ENCODE peak calls at places on chromosomes 16 and 17, in six cellular contexts. F is skeletal muscle cell, U is MM.1S, L is HCT116, T is astrocyte, P is AG09309. E is an unnamed sample.

GRCh38 chr16:1787322-1788094 is 4.7 kb downstream of the NUBP2 start:
- DNase-seq in F (no peak), U (no peak), L (no peak), T (no peak), P (no peak), E (no peak)

GRCh38 chr17:21399476-21400203 is 23.5 kb downstream of the KCNJ12 start:
- DNase-seq in F (no peak), U (no peak), L (no peak), T (no peak), P (no peak), E (no peak)

GRCh38 chr17:19378416-19379293 is at the start of gene MAPK7:
- DNase-seq in F (no peak), U (no peak), L (no peak), T (no peak), P (no peak), E (no peak)

GRCh38 chr16:22206013-22206846 is at the start of gene EEF2K:
- DNase-seq in F (peak; percentile 84), U (peak; percentile 94), L (peak; percentile 95), T (peak; percentile 92), P (peak; percentile 78), E (peak; percentile 81)

GRCh38 chr17:4634981-4635380 is 6.5 kb downstream of the ALOX15 start:
- DNase-seq in F (no peak), U (no peak), L (no peak), T (no peak), P (no peak), E (no peak)

GRCh38 chr17:57735707-57736106 is 9.4 kb downstream of the CCDC182 start:
- DNase-seq in F (no peak), U (peak; percentile 25), L (peak; percentile 36), T (no peak), P (no peak), E (no peak)

GRCh38 chr17:80101160-80101945 is at the start of gene GAA:
- DNase-seq in F (no peak), U (peak; percentile 88), L (peak; percentile 68), T (peak; percentile 47), P (peak; percentile 11), E (peak; percentile 22)

GRCh38 chr17:63488851-63489250 is 12.0 kb downstream of the ACE start:
- DNase-seq in F (no peak), U (no peak), L (no peak), T (no peak), P (no peak), E (no peak)

GRCh38 chr17:61410100-61410551 is 10.5 kb downstream of the TBX2 start:
- DNase-seq in F (no peak), U (no peak), L (no peak), T (no peak), P (no peak), E (no peak)

GRCh38 chr17:17605747-17606083 is 14.2 kb upstream of the PEMT start:
- DNase-seq in F (no peak), U (no peak), L (no peak), T (peak; percentile 69), P (peak; percentile 48), E (no peak)

GRCh38 chr17:13099079-13099478 is 81.3 kb upstream of the ELAC2 start:
- DNase-seq in F (no peak), U (no peak), L (no peak), T (no peak), P (no peak), E (no peak)
- H3K4me3 ChIP-seq in F (no peak overlapping the region), U (no peak overlapping the region), L (no peak overlapping the region), T (no peak overlapping the region), P (no peak overlapping the region), E (no peak overlapping the region)

GRCh38 chr16:72424776-72425175 is 252.8 kb upstream of the PMFBP1 start:
- DNase-seq in F (no peak), U (no peak), L (no peak), T (no peak), P (no peak), E (no peak)
- H3K4me3 ChIP-seq in F (no peak overlapping the region), U (no peak overlapping the region), L (no peak overlapping the region), T (peak overlapping the region; percentile 58), P (no peak overlapping the region), E (no peak overlapping the region)

GRCh38 chr16:55333690-55334089 is 9.7 kb downstream of the IRX6 start:
- DNase-seq in F (no peak), U (no peak), L (no peak), T (no peak), P (no peak), E (no peak)

GRCh38 chr16:55329791-55330190 is 5.8 kb downstream of the IRX6 start:
- DNase-seq in F (no peak), U (no peak), L (no peak), T (no peak), P (no peak), E (no peak)

GRCh38 chr16:55328611-55329569 is 4.9 kb downstream of the IRX6 start:
- DNase-seq in F (no peak), U (no peak), L (no peak), T (no peak), P (no peak), E (no peak)

GRCh38 chr16:55330726-55331647 is 7.0 kb downstream of the IRX6 start:
- DNase-seq in F (no peak), U (no peak), L (no peak), T (no peak), P (no peak), E (no peak)

DNA sequence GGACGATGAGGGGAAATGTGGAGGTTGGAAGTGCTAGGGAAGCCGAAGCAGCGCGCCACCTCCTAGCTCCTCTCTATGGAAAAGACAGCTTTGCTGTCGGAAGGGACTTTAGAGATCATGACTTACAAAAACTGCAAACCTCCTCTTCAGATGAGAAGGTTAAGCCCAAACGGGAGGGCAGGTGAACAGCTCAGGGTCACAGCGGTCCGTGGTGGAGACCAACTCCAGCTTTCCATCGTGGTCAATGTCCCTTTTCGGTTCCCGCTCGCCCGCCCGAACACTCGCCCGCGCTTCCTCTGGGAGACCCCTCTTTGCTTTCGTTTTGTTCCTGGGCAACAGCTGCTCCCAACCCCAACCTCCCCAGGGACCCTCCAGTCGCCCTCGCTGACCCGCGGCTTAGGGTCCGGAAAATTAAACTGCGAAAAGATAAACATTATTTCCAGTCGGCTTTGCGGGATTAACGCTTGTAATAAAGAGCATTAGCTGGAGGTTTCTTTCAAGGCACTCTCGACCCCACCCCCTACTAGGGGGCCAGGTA is 7.7 kb downstream of the IRX6 start:
- DNase-seq in F (no peak), U (no peak), L (no peak), T (no peak), P (no peak), E (no peak)
- H3K4me3 ChIP-seq in F (no peak overlapping the region), U (no peak overlapping the region), L (no peak overlapping the region), T (no peak overlapping the region), P (no peak overlapping the region), E (no peak overlapping the region)

GRCh38 chr16:86507173-86508027 is 2.9 kb upstream of the FOXF1 start:
- DNase-seq in F (no peak), U (no peak), L (no peak), T (no peak), P (no peak), E (no peak)

GRCh38 chr16:86508947-86509758 is 1.2 kb upstream of the FOXF1 start:
- DNase-seq in F (no peak), U (no peak), L (peak; percentile 32), T (peak; percentile 76), P (no peak), E (no peak)

GRCh38 chr16:86509759-86510464 is 415 bp upstream of the FOXF1 start:
- DNase-seq in F (peak; percentile 33), U (no peak), L (no peak), T (peak; percentile 85), P (no peak), E (no peak)

GRCh38 chr16:86505899-86506864 is 4.1 kb upstream of the FOXF1 start:
- DNase-seq in F (no peak), U (no peak), L (no peak), T (no peak), P (no peak), E (no peak)

GRCh38 chr16:86508028-86508946 is 2.0 kb upstream of the FOXF1 start:
- DNase-seq in F (no peak), U (no peak), L (no peak), T (no peak), P (no peak), E (no peak)
- H3K4me3 ChIP-seq in F (peak overlapping the region; percentile 52), U (no peak overlapping the region), L (no peak overlapping the region), T (peak overlapping the region; percentile 23), P (peak overlapping the region; percentile 73), E (no peak overlapping the region)